ENCODE peak calls at places on chromosome X, in seven cellular contexts. J, K, W, F, O, I and C are unnamed samples.

GRCh38 chrX:70301716-70302115 is 11.8 kb downstream of the KIF4A start:
- DNase-seq in J (no peak), K (peak), W (no peak), F (no peak), O (no peak), I (no peak), C (no peak)

GRCh38 chrX:17584248-17584681 is 153.0 kb upstream of the SCML1 start:
- DNase-seq in J (no peak), K (peak), W (no peak), F (no peak), O (no peak), I (no peak), C (no peak)

GRCh38 chrX:38271154-38271716 is 50.6 kb upstream of the SRPX start:
- DNase-seq in J (no peak), K (no peak), W (peak), F (no peak), O (no peak), I (no peak), C (no peak)

GRCh38 chrX:78514852-78515251 is 144.3 kb downstream of the RTL3 start:
- DNase-seq in J (peak), K (no peak), W (peak), F (no peak), O (no peak), I (no peak), C (no peak)

GRCh38 chrX:15114865-15115566 is 154.9 kb downstream of the ASB9 start:
- DNase-seq in J (no peak), K (no peak), W (no peak), F (no peak), O (no peak), I (no peak), C (no peak)

GRCh38 chrX:17736856-17737706 is at the start of gene SCML1:
- DNase-seq in J (peak), K (peak), W (peak), F (peak), O (peak), I (peak), C (peak)

GRCh38 chrX:102964941-102965340 is 27.9 kb downstream of the RAB40AL start:
- DNase-seq in J (no peak), K (no peak), W (no peak), F (no peak), O (peak), I (no peak), C (no peak)

GRCh38 chrX:129230850-129231512 is 292.3 kb downstream of the SMARCA1 start:
- DNase-seq in J (no peak), K (no peak), W (no peak), F (no peak), O (no peak), I (no peak), C (no peak)

GRCh38 chrX:10656214-10656613 is 35.8 kb upstream of the MID1 start:
- DNase-seq in J (no peak), K (no peak), W (no peak), F (no peak), O (peak), I (no peak), C (no peak)

GRCh38 chrX:153554519-153555167 is 37.2 kb downstream of the ATP2B3 start:
- DNase-seq in J (peak), K (peak), W (peak), F (peak), O (peak), I (peak), C (peak)

GRCh38 chrX:129642641-129643040 is 12.1 kb downstream of the APLN start:
- DNase-seq in J (no peak), K (no peak), W (no peak), F (no peak), O (no peak), I (no peak), C (no peak)

GRCh38 chrX:64975491-64975890 is 759 bp downstream of the ZC4H2 start:
- DNase-seq in J (peak), K (peak), W (peak), F (peak), O (no peak), I (no peak), C (no peak)

GRCh38 chrX:97016106-97016505 is 132.4 kb downstream of the RPA4 start:
- DNase-seq in J (no peak), K (no peak), W (no peak), F (no peak), O (no peak), I (no peak), C (no peak)

GRCh38 chrX:108122748-108123147 is 31.2 kb downstream of the ATG4A start:
- DNase-seq in J (no peak), K (peak), W (no peak), F (no peak), O (no peak), I (no peak), C (no peak)

GRCh38 chrX:32267796-32268195 is 943.6 kb downstream of the DMD start:
- DNase-seq in J (no peak), K (no peak), W (no peak), F (no peak), O (no peak), I (no peak), C (no peak)

GRCh38 chrX:134172588-134173259 is 64.3 kb upstream of the CCDC160 start:
- DNase-seq in J (peak), K (no peak), W (peak), F (peak), O (no peak), I (no peak), C (no peak)

GRCh38 chrX:68307767-68308166 is 125.5 kb downstream of the OPHN1 start:
- DNase-seq in J (no peak), K (peak), W (no peak), F (no peak), O (no peak), I (no peak), C (no peak)

GRCh38 chrX:45952030-45952429 is 593.2 kb downstream of the ZNF674 start:
- DNase-seq in J (no peak), K (no peak), W (no peak), F (no peak), O (no peak), I (no peak), C (no peak)

GRCh38 chrX:108285918-108286317 is 152.3 kb downstream of the COL4A6 start:
- DNase-seq in J (no peak), K (no peak), W (no peak), F (no peak), O (no peak), I (no peak), C (no peak)

GRCh38 chrX:17247144-17247543 is 127.9 kb upstream of the NHS start:
- DNase-seq in J (no peak), K (no peak), W (no peak), F (no peak), O (no peak), I (no peak), C (no peak)

GRCh38 chrX:25158635-25159034 is 142.9 kb upstream of the ARX start:
- DNase-seq in J (no peak), K (peak), W (no peak), F (no peak), O (no peak), I (no peak), C (no peak)

GRCh38 chrX:39779952-39780783 is 317.6 kb downstream of the BCOR start:
- DNase-seq in J (no peak), K (no peak), W (no peak), F (no peak), O (no peak), I (no peak), C (no peak)

GRCh38 chrX:129665916-129666644 is 11.3 kb upstream of the APLN start:
- DNase-seq in J (no peak), K (peak), W (no peak), F (no peak), O (no peak), I (no peak), C (no peak)

GRCh38 chrX:7286461-7286860 is 138.5 kb upstream of the PUDP start:
- DNase-seq in J (no peak), K (peak), W (no peak), F (no peak), O (no peak), I (no peak), C (no peak)

GRCh38 chrX:100296183-100296753 is 113.8 kb downstream of the PCDH19 start:
- DNase-seq in J (no peak), K (no peak), W (no peak), F (no peak), O (no peak), I (no peak), C (no peak)

GRCh38 chrX:39967348-39967747 is 130.4 kb downstream of the BCOR start:
- DNase-seq in J (no peak), K (no peak), W (no peak), F (no peak), O (no peak), I (no peak), C (no peak)

GRCh38 chrX:1388651-1389050 is 3.3 kb downstream of the SLC25A6 start:
- DNase-seq in J (no peak), K (no peak), W (no peak), F (no peak), O (no peak), I (no peak), C (no peak)